ENCODE peak calls at places on chromosomes 4 and X, in six cellular contexts. One of them, this sample, is unnamed.

GRCh38 chrX:12463052-12463451 is 324.8 kb downstream of the FRMPD4 start:
- DNase-seq in sigmoid colon: no peak
- DNase-seq in endothelial cell: no peak
- DNase-seq in foreskin fibroblast: no peak
- DNase-seq in brain microvascular endothelial cell: no peak
- DNase-seq in GM10248: no peak
- DNase-seq in this sample: no peak

GRCh38 chrX:23766650-23767551 is 16.1 kb upstream of the SAT1 start:
- DNase-seq in sigmoid colon: no peak
- DNase-seq in endothelial cell: no peak
- DNase-seq in foreskin fibroblast: no peak
- DNase-seq in brain microvascular endothelial cell: no peak
- DNase-seq in GM10248: no peak
- DNase-seq in this sample: no peak

GRCh38 chrX:97907791-97908190 is 1024.1 kb downstream of the RPA4 start:
- DNase-seq in sigmoid colon: no peak
- DNase-seq in endothelial cell: no peak
- DNase-seq in foreskin fibroblast: no peak
- DNase-seq in brain microvascular endothelial cell: no peak
- DNase-seq in GM10248: no peak
- DNase-seq in this sample: no peak

GRCh38 chr4:101791189-101791572 is 651 bp downstream of the BANK1 start:
- DNase-seq in sigmoid colon: no peak
- DNase-seq in endothelial cell: no peak
- DNase-seq in foreskin fibroblast: no peak
- DNase-seq in brain microvascular endothelial cell: no peak
- DNase-seq in GM10248: peak
- DNase-seq in this sample: no peak

GRCh38 chrX:43939187-43939926 is 33.8 kb downstream of the NDP start:
- DNase-seq in sigmoid colon: no peak
- DNase-seq in endothelial cell: no peak
- DNase-seq in foreskin fibroblast: peak
- DNase-seq in brain microvascular endothelial cell: no peak
- DNase-seq in GM10248: no peak
- DNase-seq in this sample: no peak

GRCh38 chr4:1981251-1982055 is 27.3 kb downstream of the NELFA start:
- DNase-seq in sigmoid colon: no peak
- DNase-seq in endothelial cell: no peak
- DNase-seq in foreskin fibroblast: peak
- DNase-seq in brain microvascular endothelial cell: no peak
- DNase-seq in GM10248: no peak
- DNase-seq in this sample: no peak

GRCh38 chr4:163180087-163180486 is 13.4 kb upstream of the NAF1 start:
- DNase-seq in sigmoid colon: no peak
- DNase-seq in endothelial cell: no peak
- DNase-seq in foreskin fibroblast: no peak
- DNase-seq in brain microvascular endothelial cell: no peak
- DNase-seq in GM10248: no peak
- DNase-seq in this sample: no peak

GRCh38 chrX:115968436-115969252 is 201.9 kb upstream of the AGTR2 start:
- DNase-seq in sigmoid colon: peak
- DNase-seq in endothelial cell: peak
- DNase-seq in foreskin fibroblast: peak
- DNase-seq in brain microvascular endothelial cell: no peak
- DNase-seq in GM10248: peak
- DNase-seq in this sample: no peak

GRCh38 chr4:40763228-40763716 is 13.5 kb downstream of the NSUN7 start:
- DNase-seq in sigmoid colon: no peak
- DNase-seq in endothelial cell: no peak
- DNase-seq in foreskin fibroblast: peak
- DNase-seq in brain microvascular endothelial cell: peak
- DNase-seq in GM10248: peak
- DNase-seq in this sample: no peak

GRCh38 chrX:54994099-54994498 is at the start of gene PFKFB1:
- DNase-seq in sigmoid colon: no peak
- DNase-seq in endothelial cell: no peak
- DNase-seq in foreskin fibroblast: no peak
- DNase-seq in brain microvascular endothelial cell: no peak
- DNase-seq in GM10248: no peak
- DNase-seq in this sample: no peak

GRCh38 chrX:97096385-97096784 is 212.7 kb downstream of the RPA4 start:
- DNase-seq in sigmoid colon: no peak
- DNase-seq in endothelial cell: no peak
- DNase-seq in foreskin fibroblast: no peak
- DNase-seq in brain microvascular endothelial cell: no peak
- DNase-seq in GM10248: no peak
- DNase-seq in this sample: no peak

GRCh38 chr4:168877779-168878491 is 132.1 kb downstream of the CBR4 start:
- DNase-seq in sigmoid colon: no peak
- DNase-seq in endothelial cell: peak
- DNase-seq in foreskin fibroblast: peak
- DNase-seq in brain microvascular endothelial cell: no peak
- DNase-seq in GM10248: peak
- DNase-seq in this sample: no peak
- TF ChIP-seq CTCF in sigmoid colon: no peak
- TF ChIP-seq CTCF in endothelial cell: no peak
- TF ChIP-seq CTCF in foreskin fibroblast: no peak
- TF ChIP-seq CTCF in brain microvascular endothelial cell: no peak
- TF ChIP-seq CTCF in GM10248: no peak
- TF ChIP-seq CTCF in this sample: no peak

GRCh38 chrX:108307408-108308085 is 130.7 kb downstream of the COL4A6 start:
- DNase-seq in sigmoid colon: no peak
- DNase-seq in endothelial cell: no peak
- DNase-seq in foreskin fibroblast: no peak
- DNase-seq in brain microvascular endothelial cell: peak
- DNase-seq in GM10248: no peak
- DNase-seq in this sample: no peak
- TF ChIP-seq CTCF in sigmoid colon: no peak
- TF ChIP-seq CTCF in endothelial cell: no peak
- TF ChIP-seq CTCF in foreskin fibroblast: no peak
- TF ChIP-seq CTCF in brain microvascular endothelial cell: no peak
- TF ChIP-seq CTCF in GM10248: no peak
- TF ChIP-seq CTCF in this sample: no peak

GRCh38 chr4:793109-793861 is 32.6 kb downstream of the CPLX1 start:
- DNase-seq in sigmoid colon: no peak
- DNase-seq in endothelial cell: no peak
- DNase-seq in foreskin fibroblast: no peak
- DNase-seq in brain microvascular endothelial cell: no peak
- DNase-seq in GM10248: no peak
- DNase-seq in this sample: no peak

GRCh38 chr4:792729-793108 is 33.2 kb downstream of the CPLX1 start:
- DNase-seq in sigmoid colon: no peak
- DNase-seq in endothelial cell: no peak
- DNase-seq in foreskin fibroblast: no peak
- DNase-seq in brain microvascular endothelial cell: no peak
- DNase-seq in GM10248: no peak
- DNase-seq in this sample: no peak

GRCh38 chr4:791201-791865 is 34.6 kb downstream of the CPLX1 start:
- DNase-seq in sigmoid colon: peak
- DNase-seq in endothelial cell: no peak
- DNase-seq in foreskin fibroblast: no peak
- DNase-seq in brain microvascular endothelial cell: no peak
- DNase-seq in GM10248: no peak
- DNase-seq in this sample: no peak

GRCh38 chr4:790466-790820 is 35.5 kb downstream of the CPLX1 start:
- DNase-seq in sigmoid colon: peak
- DNase-seq in endothelial cell: no peak
- DNase-seq in foreskin fibroblast: no peak
- DNase-seq in brain microvascular endothelial cell: no peak
- DNase-seq in GM10248: no peak
- DNase-seq in this sample: no peak

GRCh38 chr4:791866-792630 is 33.9 kb downstream of the CPLX1 start:
- DNase-seq in sigmoid colon: no peak
- DNase-seq in endothelial cell: no peak
- DNase-seq in foreskin fibroblast: peak
- DNase-seq in brain microvascular endothelial cell: no peak
- DNase-seq in GM10248: peak
- DNase-seq in this sample: no peak
- TF ChIP-seq CTCF in sigmoid colon: no peak
- TF ChIP-seq CTCF in endothelial cell: no peak
- TF ChIP-seq CTCF in foreskin fibroblast: no peak
- TF ChIP-seq CTCF in brain microvascular endothelial cell: peak
- TF ChIP-seq CTCF in GM10248: no peak
- TF ChIP-seq CTCF in this sample: peak

GRCh38 chrX:153707406-153707805 is 16.8 kb downstream of the BCAP31 start:
- DNase-seq in sigmoid colon: no peak
- DNase-seq in endothelial cell: no peak
- DNase-seq in foreskin fibroblast: no peak
- DNase-seq in brain microvascular endothelial cell: no peak
- DNase-seq in GM10248: no peak
- DNase-seq in this sample: no peak

GRCh38 chrX:153704021-153704526 is 16.3 kb downstream of the SLC6A8 start:
- DNase-seq in sigmoid colon: no peak
- DNase-seq in endothelial cell: no peak
- DNase-seq in foreskin fibroblast: no peak
- DNase-seq in brain microvascular endothelial cell: no peak
- DNase-seq in GM10248: no peak
- DNase-seq in this sample: no peak

GRCh38 chrX:153706799-153707198 is 17.4 kb downstream of the BCAP31 start:
- DNase-seq in sigmoid colon: no peak
- DNase-seq in endothelial cell: no peak
- DNase-seq in foreskin fibroblast: no peak
- DNase-seq in brain microvascular endothelial cell: no peak
- DNase-seq in GM10248: no peak
- DNase-seq in this sample: no peak

GRCh38 chrX:153709726-153710674 is 14.2 kb downstream of the BCAP31 start:
- DNase-seq in sigmoid colon: no peak
- DNase-seq in endothelial cell: no peak
- DNase-seq in foreskin fibroblast: no peak
- DNase-seq in brain microvascular endothelial cell: no peak
- DNase-seq in GM10248: no peak
- DNase-seq in this sample: no peak

DNA sequence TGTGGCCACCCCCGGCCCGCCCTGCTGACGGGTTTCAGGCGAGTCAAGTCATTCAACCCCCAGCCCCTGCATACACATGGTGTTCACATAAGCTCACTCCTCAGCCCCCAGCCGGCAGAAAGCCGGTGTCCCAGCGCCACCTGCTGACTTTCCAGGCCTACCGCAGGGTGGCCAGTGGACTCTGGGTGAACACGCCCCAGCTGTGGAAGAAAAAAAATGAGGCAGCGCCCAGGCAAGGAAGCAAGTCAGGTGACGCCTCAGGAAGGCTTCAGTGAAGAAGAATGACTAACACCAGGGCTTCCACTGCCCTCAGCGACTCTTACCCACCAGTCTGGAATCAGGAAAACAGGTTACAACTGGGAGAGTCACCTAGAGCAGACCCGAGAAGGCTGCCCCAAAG is 15.8 kb downstream of the BCAP31 start:
- DNase-seq in sigmoid colon: peak
- DNase-seq in endothelial cell: peak
- DNase-seq in foreskin fibroblast: peak
- DNase-seq in brain microvascular endothelial cell: peak
- DNase-seq in GM10248: no peak
- DNase-seq in this sample: peak
- TF ChIP-seq CTCF in sigmoid colon: peak
- TF ChIP-seq CTCF in endothelial cell: peak
- TF ChIP-seq CTCF in foreskin fibroblast: peak
- TF ChIP-seq CTCF in brain microvascular endothelial cell: peak
- TF ChIP-seq CTCF in GM10248: peak
- TF ChIP-seq CTCF in this sample: peak

GRCh38 chrX:68808686-68809357 is 20.0 kb upstream of the EFNB1 start:
- DNase-seq in sigmoid colon: no peak
- DNase-seq in endothelial cell: no peak
- DNase-seq in foreskin fibroblast: peak
- DNase-seq in brain microvascular endothelial cell: no peak
- DNase-seq in GM10248: no peak
- DNase-seq in this sample: peak
- TF ChIP-seq CTCF in sigmoid colon: no peak
- TF ChIP-seq CTCF in endothelial cell: no peak
- TF ChIP-seq CTCF in foreskin fibroblast: no peak
- TF ChIP-seq CTCF in brain microvascular endothelial cell: peak
- TF ChIP-seq CTCF in GM10248: no peak
- TF ChIP-seq CTCF in this sample: peak

GRCh38 chr4:148704291-148704690 is 262.1 kb upstream of the NR3C2 start:
- DNase-seq in sigmoid colon: no peak
- DNase-seq in endothelial cell: no peak
- DNase-seq in foreskin fibroblast: no peak
- DNase-seq in brain microvascular endothelial cell: no peak
- DNase-seq in GM10248: no peak
- DNase-seq in this sample: no peak
- TF ChIP-seq CTCF in sigmoid colon: no peak
- TF ChIP-seq CTCF in endothelial cell: no peak
- TF ChIP-seq CTCF in foreskin fibroblast: no peak
- TF ChIP-seq CTCF in brain microvascular endothelial cell: no peak
- TF ChIP-seq CTCF in GM10248: no peak
- TF ChIP-seq CTCF in this sample: no peak

GRCh38 chrX:86121916-86122315 is 26.3 kb upstream of the DACH2 start:
- DNase-seq in sigmoid colon: no peak
- DNase-seq in endothelial cell: no peak
- DNase-seq in foreskin fibroblast: no peak
- DNase-seq in brain microvascular endothelial cell: no peak
- DNase-seq in GM10248: no peak
- DNase-seq in this sample: no peak
- TF ChIP-seq CTCF in sigmoid colon: no peak
- TF ChIP-seq CTCF in endothelial cell: no peak
- TF ChIP-seq CTCF in foreskin fibroblast: no peak
- TF ChIP-seq CTCF in brain microvascular endothelial cell: no peak
- TF ChIP-seq CTCF in GM10248: no peak
- TF ChIP-seq CTCF in this sample: no peak